ENCODE peak calls at places on chromosomes 13 and 19, in ten cellular contexts. V is NCI-H1105; Q is nucleus accumbens; G is dermis microvascular lymphatic vessel endothelial cell; Y is cardiac muscle cell; C is stimulated activated CD8-positive, alpha-beta memory T cell treated with anti-CD3 and anti-CD28 coated beads, Interleukin-12 subunit alpha, Interleukin-12 subunit beta, amount 100 ng/mL, for 4 hours; Z is stimulated activated CD4-positive, alpha-beta T cell treated with anti-CD3 and anti-CD28 coated beads, Interleukin-2, amount 100 ng/mL, for 48 hours; J is pons; U is neural crest cell; W is T-helper 2 cell. F is an unnamed sample.

GRCh38 chr19:23699521-23699860 is 12.5 kb upstream of the ZNF675 start:
- DNase-seq in V (no peak), Q (no peak), G (no peak), Y (no peak), C (no peak), Z (no peak), J (no peak), U (no peak), W (no peak), F (no peak)

GRCh38 chr13:100694722-100695644 is 20.4 kb upstream of the TMTC4 start:
- DNase-seq in V (no peak), Q (peak), G (no peak), Y (peak), C (no peak), Z (no peak), J (peak), U (peak), W (no peak), F (no peak)

GRCh38 chr13:94331281-94331680 is 148.2 kb downstream of the DCT start:
- DNase-seq in V (no peak), Q (no peak), G (no peak), Y (no peak), C (no peak), Z (no peak), J (no peak), U (no peak), W (no peak), F (no peak)

GRCh38 chr13:25371608-25372274 is at the start of gene ATP8A2:
- DNase-seq in V (no peak), Q (no peak), G (no peak), Y (no peak), C (no peak), Z (no peak), J (no peak), U (peak), W (no peak), F (no peak)

GRCh38 chr19:4916292-4917082 is 7.2 kb downstream of the UHRF1 start:
- DNase-seq in V (no peak), Q (no peak), G (no peak), Y (no peak), C (peak), Z (no peak), J (no peak), U (no peak), W (no peak), F (peak)

GRCh38 chr19:677601-678380 is 1.6 kb downstream of the FSTL3 start:
- DNase-seq in V (no peak), Q (no peak), G (no peak), Y (no peak), C (no peak), Z (no peak), J (no peak), U (no peak), W (no peak), F (no peak)

GRCh38 chr13:23509781-23510543 is 60.2 kb upstream of the TNFRSF19 start:
- DNase-seq in V (no peak), Q (no peak), G (no peak), Y (peak), C (no peak), Z (no peak), J (no peak), U (no peak), W (no peak), F (no peak)

GRCh38 chr19:40610396-40611064 is 9.4 kb downstream of the LTBP4 start:
- DNase-seq in V (peak), Q (no peak), G (no peak), Y (no peak), C (peak), Z (peak), J (peak), U (no peak), W (peak), F (no peak)

F was measured in KG1.